ENCODE peak calls at places on chromosomes 12 and 14, in seven cellular contexts. K, N, M, E, B, C and D are unnamed samples.

GRCh38 chr12:122199484-122200355 is 3.8 kb upstream of the B3GNT4 start:
- DNase-seq in E (no peak), K (peak), N (no peak), C (no peak), M (no peak), B (no peak), D (peak)

GRCh38 chr12:93002278-93003054 is 73.4 kb upstream of the EEA1 start:
- DNase-seq in M (peak), N (no peak), B (no peak), C (no peak), K (no peak), E (no peak), D (no peak)

GRCh38 chr14:59363545-59364226 is 101.5 kb downstream of the GPR135 start:
- DNase-seq in B (no peak), E (no peak), K (no peak), M (no peak), N (no peak), C (no peak), D (no peak)

GRCh38 chr14:74973003-74973614 is 17.7 kb upstream of the PGF start:
- DNase-seq in M (peak), K (peak), E (no peak), C (no peak), B (no peak), N (no peak), D (peak)

GRCh38 chr12:64655141-64655540 is 44.8 kb downstream of the RASSF3 start:
- DNase-seq in N (no peak), B (no peak), E (no peak), K (no peak), M (no peak), C (no peak), D (no peak)

GRCh38 chr12:115998119-115998633 is 279.3 kb downstream of the MED13L start:
- DNase-seq in C (no peak), K (peak), B (no peak), N (no peak), M (no peak), E (no peak), D (peak)

GRCh38 chr14:83379371-83379770 is 1845.7 kb upstream of the SEL1L start:
- DNase-seq in C (no peak), M (no peak), B (no peak), E (no peak), K (no peak), N (no peak), D (no peak)

GRCh38 chr14:23168246-23168645 is 15.2 kb downstream of the SLC7A8 start:
- DNase-seq in B (no peak), K (no peak), C (no peak), E (no peak), N (no peak), M (no peak), D (no peak)

GRCh38 chr12:23525450-23526072 is 423.9 kb downstream of the SOX5 start:
- DNase-seq in M (no peak), N (no peak), C (no peak), B (no peak), K (no peak), E (no peak), D (no peak)

GRCh38 chr12:20264608-20265114 is 103.7 kb upstream of the PDE3A start:
- DNase-seq in K (peak), N (no peak), B (no peak), E (no peak), M (no peak), C (no peak), D (peak)

GRCh38 chr12:52740591-52740990 is 36.6 kb downstream of the KRT76 start:
- DNase-seq in M (no peak), E (no peak), K (no peak), N (no peak), C (no peak), B (no peak), D (no peak)

GRCh38 chr12:48070731-48071130 is 35.1 kb downstream of the SENP1 start:
- DNase-seq in N (no peak), K (no peak), C (no peak), E (no peak), B (no peak), M (no peak), D (no peak)

GRCh38 chr14:56120091-56120632 is 2.0 kb downstream of the PELI2 start:
- DNase-seq in E (no peak), C (no peak), B (no peak), N (no peak), M (peak), K (no peak), D (no peak)

GRCh38 chr12:55850893-55851292 is 8.2 kb upstream of the MMP19 start:
- DNase-seq in B (no peak), E (no peak), N (no peak), M (no peak), K (no peak), C (no peak), D (no peak)

GRCh38 chr14:31950760-31951637 is 126.1 kb upstream of the ARHGAP5 start:
- DNase-seq in M (peak), B (no peak), E (no peak), K (peak), N (no peak), C (no peak), D (peak)

GRCh38 chr12:84822541-84822940 is 90.1 kb downstream of the SLC6A15 start:
- DNase-seq in K (no peak), C (no peak), E (no peak), N (no peak), B (no peak), M (no peak), D (no peak)